ENCODE peak calls at places on chromosomes 1 and 21, in nine cellular contexts. U, L, C, X, B, O, E, K and M are unnamed samples.

GRCh38 chr1:233543338-233544255 is 70.3 kb upstream of the KCNK1 start:
- DNase-seq in C (no peak), E (no peak), X (no peak), K (peak; percentile 85), U (peak; percentile 98), L (no peak), B (peak; percentile 33), O (peak; percentile 98), M (no peak)

GRCh38 chr1:180805316-180805715 is 107.4 kb upstream of the KIAA1614 start:
- DNase-seq in B (no peak), L (no peak), E (no peak), K (no peak), X (no peak), C (no peak), O (no peak), U (no peak), M (no peak)

GRCh38 chr21:34640858-34641257 is 25.9 kb upstream of the RCAN1 start:
- DNase-seq in U (peak; percentile 83), O (peak; percentile 91), B (peak; percentile 85), C (no peak), X (no peak), E (no peak), K (no peak), L (no peak), M (no peak)

GRCh38 chr1:86741947-86742572 is 37.7 kb downstream of the SH3GLB1 start:
- DNase-seq in X (peak; percentile 39), O (no peak), K (peak; percentile 53), L (peak; percentile 30), B (peak; percentile 39), U (peak; percentile 66), E (no peak), C (peak; percentile 62), M (no peak)

GRCh38 chr1:91624331-91624730 is 123.7 kb downstream of the CDC7 start:
- DNase-seq in C (no peak), X (no peak), B (no peak), K (no peak), L (no peak), E (no peak), U (no peak), O (no peak), M (no peak)

GRCh38 chr1:99663501-99663900 is 17.6 kb downstream of the PALMD start:
- DNase-seq in L (no peak), X (no peak), U (no peak), K (no peak), C (no peak), O (no peak), E (no peak), B (no peak), M (no peak)

GRCh38 chr1:163295949-163296348 is 25.8 kb upstream of the NUF2 start:
- DNase-seq in X (no peak), C (no peak), K (no peak), U (no peak), O (no peak), E (no peak), L (no peak), B (peak; percentile 60), M (no peak)

GRCh38 chr1:65166572-65167305 is 18.7 kb downstream of the AK4 start:
- DNase-seq in O (no peak), K (no peak), L (no peak), U (no peak), B (no peak), C (peak; percentile 17), X (no peak), E (no peak), M (no peak)

GRCh38 chr1:219771039-219771438 is 157.3 kb downstream of the SLC30A10 start:
- DNase-seq in U (peak; percentile 100), E (no peak), L (peak; percentile 16), K (peak; percentile 55), B (peak; percentile 97), X (no peak), C (no peak), O (peak; percentile 99), M (no peak)

GRCh38 chr1:16145988-16146887 is 9.6 kb downstream of the EPHA2 start:
- DNase-seq in L (peak; percentile 90), E (peak; percentile 68), B (peak; percentile 92), X (no peak), O (peak; percentile 92), K (peak; percentile 94), C (peak; percentile 90), U (peak; percentile 89), M (no peak)

GRCh38 chr21:26127918-26128317 is 42.7 kb downstream of the APP start:
- DNase-seq in E (no peak), L (no peak), K (no peak), X (no peak), B (peak; percentile 69), O (peak; percentile 55), U (peak; percentile 46), C (no peak), M (no peak)

GRCh38 chr1:82034812-82035211 is 234.1 kb downstream of the ADGRL2 start:
- DNase-seq in U (no peak), O (no peak), L (no peak), X (no peak), K (no peak), C (no peak), B (no peak), E (no peak), M (no peak)

GRCh38 chr1:219325368-219325742 is 151.7 kb downstream of the LYPLAL1 start:
- DNase-seq in B (no peak), X (no peak), E (no peak), O (no peak), K (no peak), U (no peak), L (no peak), C (no peak), M (no peak)

GRCh38 chr1:7265771-7266371 is 480.6 kb downstream of the CAMTA1 start:
- DNase-seq in C (no peak), B (peak; percentile 97), L (no peak), X (no peak), U (peak; percentile 95), E (no peak), O (peak; percentile 93), K (peak; percentile 67), M (no peak)

GRCh38 chr1:56557746-56558145 is 21.6 kb downstream of the PLPP3 start:
- DNase-seq in L (no peak), C (no peak), B (no peak), U (no peak), E (no peak), K (no peak), X (no peak), O (no peak), M (no peak)

GRCh38 chr1:184031127-184032107 is 6.1 kb downstream of the COLGALT2 start:
- DNase-seq in U (no peak), X (no peak), B (no peak), C (no peak), L (no peak), O (no peak), E (no peak), K (no peak), M (no peak)

GRCh38 chr1:7669559-7670208 is 101.4 kb upstream of the VAMP3 start:
- DNase-seq in K (peak; percentile 79), E (peak; percentile 71), O (no peak), C (peak; percentile 66), X (peak; percentile 59), U (peak; percentile 48), L (peak; percentile 87), B (peak; percentile 29), M (peak; percentile 86)

GRCh38 chr1:101371259-101371658 is 134.4 kb downstream of the S1PR1 start:
- DNase-seq in U (peak; percentile 88), B (peak; percentile 87), K (no peak), E (no peak), C (no peak), O (peak; percentile 68), L (no peak), X (no peak), M (no peak)

GRCh38 chr1:102500795-102501194 is 504.1 kb upstream of the OLFM3 start:
- DNase-seq in U (no peak), L (no peak), B (no peak), C (no peak), K (no peak), E (no peak), O (no peak), X (no peak), M (no peak)
- H3K27me3 ChIP-seq in U (no peaks in the 10 kb centered on the region), L (no peaks in the 10 kb centered on the region), B (no peaks in the 10 kb centered on the region), C (no peaks in the 10 kb centered on the region), K (no peaks in the 10 kb centered on the region), E (no peaks in the 10 kb centered on the region), O (no peaks in the 10 kb centered on the region), X (no peaks in the 10 kb centered on the region), M (no peaks in the 10 kb centered on the region)

GRCh38 chr1:19390901-19391595 is 78.9 kb downstream of the SLC66A1 start:
- DNase-seq in U (peak; percentile 55), B (peak; percentile 80), L (peak; percentile 54), O (peak; percentile 84), C (peak; percentile 32), E (peak; percentile 75), K (peak; percentile 64), X (peak; percentile 70), M (peak; percentile 19)
- TF ChIP-seq CTCF in U (peak; percentile 91), B (peak; percentile 87), L (peak; percentile 83), O (peak; percentile 98), C (peak; percentile 94), E (peak; percentile 67), K (peak; percentile 91), X (peak; percentile 88), M (peak; percentile 78)

GRCh38 chr1:237033804-237034203 is 8.2 kb upstream of the RYR2 start:
- DNase-seq in O (no peak), C (no peak), K (no peak), U (no peak), L (no peak), X (no peak), E (no peak), B (no peak), M (no peak)

GRCh38 chr1:237033061-237033460 is 8.9 kb upstream of the RYR2 start:
- DNase-seq in K (no peak), L (no peak), B (no peak), C (no peak), O (no peak), U (no peak), E (no peak), X (no peak), M (no peak)

GRCh38 chr1:237029850-237030535 is 12.0 kb upstream of the RYR2 start:
- DNase-seq in B (no peak), L (no peak), O (no peak), U (no peak), X (no peak), K (no peak), E (no peak), C (no peak), M (no peak)

GRCh38 chr1:237031480-237031879 is 10.5 kb upstream of the RYR2 start:
- DNase-seq in E (no peak), O (no peak), X (no peak), B (no peak), U (no peak), K (no peak), L (no peak), C (no peak), M (no peak)

GRCh38 chr1:237032029-237032428 is 10.0 kb upstream of the RYR2 start:
- DNase-seq in C (no peak), E (no peak), X (no peak), B (no peak), U (peak; percentile 21), L (no peak), K (peak; percentile 8), O (no peak), M (no peak)
- H3K27ac ChIP-seq in C (no peak overlapping the region), E (no peak overlapping the region), X (no peak overlapping the region), B (no peak overlapping the region), U (no peak overlapping the region), L (no peak overlapping the region), K (no peak overlapping the region), O (no peak overlapping the region), M (no peak overlapping the region)

DNA sequence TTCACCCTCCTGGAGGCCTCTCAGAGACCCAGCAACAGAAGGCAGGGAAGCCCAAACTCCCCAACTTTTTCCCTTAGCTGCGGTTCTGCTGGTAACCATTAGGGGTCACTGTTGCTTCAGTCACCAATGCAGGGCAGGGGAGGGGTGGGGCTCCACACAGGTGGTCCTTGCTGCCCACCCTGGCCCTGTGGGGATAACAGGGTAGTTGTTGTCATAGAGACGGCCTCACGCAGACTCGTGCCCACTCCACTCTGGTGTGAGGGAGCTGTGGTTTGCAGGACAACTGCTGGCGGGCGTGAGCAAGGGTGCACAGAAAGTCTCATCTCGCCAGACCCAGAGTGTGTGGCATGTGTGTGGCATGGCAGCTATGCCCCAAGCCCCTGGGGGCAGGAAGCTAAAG is 19.9 kb downstream of the INSRR start:
- DNase-seq in K (peak; percentile 46), O (no peak), C (peak; percentile 49), X (peak; percentile 46), U (peak; percentile 67), E (no peak), L (peak; percentile 70), B (no peak), M (peak; percentile 66)
- H3K27me3 ChIP-seq in K (peaks cover 45% of the 10 kb centered on the region), O (peaks cover 56% of the 10 kb centered on the region), C (peaks cover 36% of the 10 kb centered on the region), X (no peaks in the 10 kb centered on the region), U (no peaks in the 10 kb centered on the region), E (peaks cover 5% of the 10 kb centered on the region), L (peaks cover 81% of the 10 kb centered on the region), B (peaks cover 82% of the 10 kb centered on the region), M (no peaks in the 10 kb centered on the region)